ENCODE peak calls at places on chromosomes 5 and 9, in five cellular contexts. One of them, this sample, is unnamed. For H3K4me1, the result is how much of the 10 kb centered on the place peaks cover.

GRCh38 chr9:134785325-134786108 is 95.1 kb upstream of the FCN2 start:
- DNase-seq in A549: no peak
- DNase-seq in body of pancreas: peak
- DNase-seq in Peyer's patch: no peak
- DNase-seq in CD4-positive, alpha-beta memory T cell: no peak
- DNase-seq in this sample: no peak

GRCh38 chr9:94534901-94535300 is 20.0 kb upstream of the PCAT7 start:
- DNase-seq in A549: no peak
- DNase-seq in body of pancreas: no peak
- DNase-seq in Peyer's patch: no peak
- DNase-seq in CD4-positive, alpha-beta memory T cell: no peak
- DNase-seq in this sample: no peak

GRCh38 chr5:91641730-91642350 is 258.7 kb upstream of the ARRDC3 start:
- DNase-seq in A549: peak
- DNase-seq in body of pancreas: no peak
- DNase-seq in Peyer's patch: no peak
- DNase-seq in CD4-positive, alpha-beta memory T cell: peak
- DNase-seq in this sample: no peak

GRCh38 chr9:137240321-137240840 is 706 bp upstream of the TUBB4B start:
- DNase-seq in A549: no peak
- DNase-seq in body of pancreas: peak
- DNase-seq in Peyer's patch: peak
- DNase-seq in CD4-positive, alpha-beta memory T cell: peak
- DNase-seq in this sample: no peak

GRCh38 chr9:127519301-127520166 is 68.2 kb downstream of the LRSAM1 start:
- DNase-seq in A549: no peak
- DNase-seq in body of pancreas: no peak
- DNase-seq in Peyer's patch: no peak
- DNase-seq in CD4-positive, alpha-beta memory T cell: no peak
- DNase-seq in this sample: no peak

GRCh38 chr5:165405340-165405739 is 1899.9 kb downstream of the MAT2B start:
- DNase-seq in A549: no peak
- DNase-seq in body of pancreas: no peak
- DNase-seq in Peyer's patch: no peak
- DNase-seq in CD4-positive, alpha-beta memory T cell: no peak
- DNase-seq in this sample: no peak

GRCh38 chr9:109498195-109499060 is at the start of gene PTPN3:
- DNase-seq in A549: peak
- DNase-seq in body of pancreas: peak
- DNase-seq in Peyer's patch: no peak
- DNase-seq in CD4-positive, alpha-beta memory T cell: no peak
- DNase-seq in this sample: no peak

GRCh38 chr5:32057157-32058096 is 116.7 kb downstream of the GOLPH3 start:
- DNase-seq in A549: peak
- DNase-seq in body of pancreas: no peak
- DNase-seq in Peyer's patch: no peak
- DNase-seq in CD4-positive, alpha-beta memory T cell: no peak
- DNase-seq in this sample: no peak

GRCh38 chr5:14114615-14115251 is 28.4 kb upstream of the TRIO start:
- DNase-seq in A549: no peak
- DNase-seq in body of pancreas: no peak
- DNase-seq in Peyer's patch: no peak
- DNase-seq in CD4-positive, alpha-beta memory T cell: no peak
- DNase-seq in this sample: no peak

GRCh38 chr9:93093449-93094293 is 2.3 kb upstream of the CARD19 start:
- DNase-seq in A549: no peak
- DNase-seq in body of pancreas: no peak
- DNase-seq in Peyer's patch: peak
- DNase-seq in CD4-positive, alpha-beta memory T cell: no peak
- DNase-seq in this sample: no peak

GRCh38 chr9:80078826-80079225 is 507.1 kb downstream of the TLE4 start:
- DNase-seq in A549: no peak
- DNase-seq in body of pancreas: no peak
- DNase-seq in Peyer's patch: no peak
- DNase-seq in CD4-positive, alpha-beta memory T cell: no peak
- DNase-seq in this sample: no peak

GRCh38 chr5:27708579-27708978 is 670.2 kb upstream of the CDH9 start:
- DNase-seq in A549: peak
- DNase-seq in body of pancreas: no peak
- DNase-seq in Peyer's patch: no peak
- DNase-seq in CD4-positive, alpha-beta memory T cell: no peak
- DNase-seq in this sample: no peak

GRCh38 chr9:89315482-89315881 is 2.8 kb upstream of the SECISBP2 start:
- DNase-seq in A549: no peak
- DNase-seq in body of pancreas: no peak
- DNase-seq in Peyer's patch: no peak
- DNase-seq in CD4-positive, alpha-beta memory T cell: no peak
- DNase-seq in this sample: no peak

GRCh38 chr9:126860077-126860756 is at the start of gene ZBTB34:
- DNase-seq in A549: peak
- DNase-seq in body of pancreas: peak
- DNase-seq in Peyer's patch: peak
- DNase-seq in CD4-positive, alpha-beta memory T cell: peak
- DNase-seq in this sample: peak

GRCh38 chr9:899440-900184 is 58.1 kb downstream of the DMRT1 start:
- DNase-seq in A549: no peak
- DNase-seq in body of pancreas: no peak
- DNase-seq in Peyer's patch: no peak
- DNase-seq in CD4-positive, alpha-beta memory T cell: no peak
- DNase-seq in this sample: no peak

GRCh38 chr9:100811643-100812042 is 216.9 kb upstream of the PLPPR1 start:
- DNase-seq in A549: no peak
- DNase-seq in body of pancreas: no peak
- DNase-seq in Peyer's patch: no peak
- DNase-seq in CD4-positive, alpha-beta memory T cell: no peak
- DNase-seq in this sample: no peak

GRCh38 chr5:66849803-66850202 is 253.6 kb downstream of the MAST4 start:
- DNase-seq in A549: no peak
- DNase-seq in body of pancreas: no peak
- DNase-seq in Peyer's patch: no peak
- DNase-seq in CD4-positive, alpha-beta memory T cell: no peak
- DNase-seq in this sample: no peak

GRCh38 chr5:132238169-132238744 is 10.6 kb upstream of the P4HA2 start:
- DNase-seq in A549: peak
- DNase-seq in body of pancreas: peak
- DNase-seq in Peyer's patch: peak
- DNase-seq in CD4-positive, alpha-beta memory T cell: peak
- DNase-seq in this sample: peak

GRCh38 chr9:36787709-36788108 is 215.0 kb downstream of the MELK start:
- DNase-seq in A549: no peak
- DNase-seq in body of pancreas: no peak
- DNase-seq in Peyer's patch: no peak
- DNase-seq in CD4-positive, alpha-beta memory T cell: no peak
- DNase-seq in this sample: no peak
- H3K4me1 ChIP-seq in A549: under half
- H3K4me1 ChIP-seq in body of pancreas: under half
- H3K4me1 ChIP-seq in Peyer's patch: under half
- H3K4me1 ChIP-seq in CD4-positive, alpha-beta memory T cell: under half
- H3K4me1 ChIP-seq in this sample: under half

GRCh38 chr5:159032656-159033350 is 66.9 kb downstream of the EBF1 start:
- DNase-seq in A549: no peak
- DNase-seq in body of pancreas: no peak
- DNase-seq in Peyer's patch: no peak
- DNase-seq in CD4-positive, alpha-beta memory T cell: no peak
- DNase-seq in this sample: no peak

GRCh38 chr5:159031915-159032314 is 67.8 kb downstream of the EBF1 start:
- DNase-seq in A549: no peak
- DNase-seq in body of pancreas: no peak
- DNase-seq in Peyer's patch: no peak
- DNase-seq in CD4-positive, alpha-beta memory T cell: no peak
- DNase-seq in this sample: no peak

GRCh38 chr5:159031513-159031912 is 68.2 kb downstream of the EBF1 start:
- DNase-seq in A549: no peak
- DNase-seq in body of pancreas: no peak
- DNase-seq in Peyer's patch: no peak
- DNase-seq in CD4-positive, alpha-beta memory T cell: no peak
- DNase-seq in this sample: no peak

GRCh38 chr5:159033351-159033657 is 66.4 kb downstream of the EBF1 start:
- DNase-seq in A549: no peak
- DNase-seq in body of pancreas: no peak
- DNase-seq in Peyer's patch: no peak
- DNase-seq in CD4-positive, alpha-beta memory T cell: no peak
- DNase-seq in this sample: no peak

DNA sequence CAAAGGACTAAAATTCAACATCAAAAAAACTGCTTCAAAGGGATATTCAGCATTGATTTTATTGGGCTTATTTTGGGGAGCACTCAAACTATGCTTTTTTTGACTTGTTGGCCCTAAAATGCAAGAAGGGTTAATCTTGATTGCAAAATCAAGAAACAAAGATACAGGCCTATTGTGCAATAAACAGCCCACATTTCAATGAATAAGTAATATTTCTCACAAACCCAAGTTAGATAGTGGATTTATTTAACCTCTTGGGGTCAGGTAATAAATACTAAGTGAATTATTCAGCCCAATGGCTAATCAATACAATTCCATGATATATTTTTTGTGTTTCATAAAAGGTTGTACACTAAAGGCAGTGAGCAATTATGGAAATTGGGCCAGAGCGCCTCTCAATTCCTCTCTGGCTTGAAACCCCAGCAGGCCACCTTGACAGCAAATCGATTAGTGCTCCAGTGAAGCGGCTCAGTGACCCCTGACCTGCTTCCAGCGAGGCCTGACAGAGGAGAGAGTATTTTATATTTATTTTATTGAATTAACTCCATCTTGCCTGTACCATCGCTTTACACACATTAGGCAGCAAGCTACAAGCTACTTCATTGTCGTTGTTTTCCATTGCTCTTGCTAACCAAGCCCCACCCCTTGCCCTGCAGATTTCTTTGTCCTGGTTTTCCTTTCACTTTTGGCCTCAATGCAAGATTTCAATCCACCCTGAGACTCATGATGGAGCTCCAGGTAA is 65.5 kb downstream of the EBF1 start:
- DNase-seq in A549: no peak
- DNase-seq in body of pancreas: peak
- DNase-seq in Peyer's patch: peak
- DNase-seq in CD4-positive, alpha-beta memory T cell: no peak
- DNase-seq in this sample: no peak
- H3K4me3 ChIP-seq in A549: no peak
- H3K4me3 ChIP-seq in body of pancreas: no peak
- H3K4me3 ChIP-seq in Peyer's patch: no peak
- H3K4me3 ChIP-seq in CD4-positive, alpha-beta memory T cell: no peak
- H3K4me3 ChIP-seq in this sample: no peak

GRCh38 chr5:59790399-59791130 is 103.0 kb downstream of the PDE4D start:
- DNase-seq in A549: no peak
- DNase-seq in body of pancreas: no peak
- DNase-seq in Peyer's patch: no peak
- DNase-seq in CD4-positive, alpha-beta memory T cell: no peak
- DNase-seq in this sample: no peak
- H3K4me1 ChIP-seq in A549: half or more
- H3K4me1 ChIP-seq in body of pancreas: under half
- H3K4me1 ChIP-seq in Peyer's patch: under half
- H3K4me1 ChIP-seq in CD4-positive, alpha-beta memory T cell: under half
- H3K4me1 ChIP-seq in this sample: under half

DNA sequence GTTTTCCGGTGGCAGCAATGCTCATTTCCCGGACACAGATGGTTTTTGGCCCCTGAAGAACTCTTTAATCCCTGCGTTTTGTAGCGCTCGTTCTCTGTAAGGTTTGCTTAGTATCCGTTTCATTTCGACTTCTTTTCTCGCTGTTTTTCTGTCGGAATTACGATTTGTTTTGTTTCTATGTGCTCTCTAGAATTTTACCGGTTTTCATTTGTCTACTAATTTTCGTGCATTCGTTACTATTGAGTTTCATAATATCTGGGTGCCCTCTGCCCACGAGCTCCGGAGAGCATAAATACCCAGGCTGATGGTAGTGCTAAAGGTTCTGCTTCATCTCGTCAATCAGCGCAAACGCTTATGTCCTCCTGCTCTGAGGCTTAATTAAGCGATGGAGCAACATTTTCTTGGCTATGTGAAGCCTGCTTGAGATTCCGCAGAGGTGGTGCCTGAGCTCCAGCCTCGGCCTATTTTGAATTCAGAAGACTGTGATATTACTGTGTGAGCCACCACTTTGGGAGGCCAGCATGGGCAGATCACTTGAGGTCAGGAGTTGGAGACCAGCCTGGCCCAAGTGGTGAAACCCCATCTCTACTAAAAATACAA is 44.9 kb downstream of the ANXA2R start:
- DNase-seq in A549: no peak
- DNase-seq in body of pancreas: no peak
- DNase-seq in Peyer's patch: no peak
- DNase-seq in CD4-positive, alpha-beta memory T cell: no peak
- DNase-seq in this sample: no peak
- H3K4me3 ChIP-seq in A549: peak
- H3K4me3 ChIP-seq in body of pancreas: no peak
- H3K4me3 ChIP-seq in Peyer's patch: peak
- H3K4me3 ChIP-seq in CD4-positive, alpha-beta memory T cell: peak
- H3K4me3 ChIP-seq in this sample: peak

DNA sequence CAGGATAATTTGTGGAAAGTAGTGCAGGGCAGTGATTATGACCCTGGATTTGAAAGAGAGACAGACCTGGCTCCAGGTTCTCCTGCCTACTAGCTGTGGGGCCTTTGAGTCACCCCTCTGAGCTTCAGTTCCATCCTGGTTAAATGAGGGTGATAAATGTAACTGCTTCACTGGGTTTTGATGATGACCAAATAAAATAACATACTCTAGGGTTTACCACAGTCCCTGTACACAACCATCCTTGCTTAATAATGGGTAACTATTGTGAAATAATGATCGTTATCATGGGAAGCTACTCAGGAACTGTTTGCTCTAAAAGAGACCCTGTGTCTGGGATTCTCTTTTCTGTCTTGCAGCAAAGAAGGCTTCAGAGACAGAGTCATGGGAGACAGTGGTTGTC is 23.7 kb downstream of the AKNA start:
- DNase-seq in A549: no peak
- DNase-seq in body of pancreas: no peak
- DNase-seq in Peyer's patch: no peak
- DNase-seq in CD4-positive, alpha-beta memory T cell: no peak
- DNase-seq in this sample: no peak
- H3K4me1 ChIP-seq in A549: under half
- H3K4me1 ChIP-seq in body of pancreas: under half
- H3K4me1 ChIP-seq in Peyer's patch: under half
- H3K4me1 ChIP-seq in CD4-positive, alpha-beta memory T cell: half or more
- H3K4me1 ChIP-seq in this sample: under half

This sample was measured in HAP-1.